ENCODE peak calls at places on chromosomes 1 and 21, in seven cellular contexts. One of them, this sample, is unnamed. For H3K4me1 and H3K9me3, the result is how much of the 10 kb centered on the place peaks cover.

GRCh38 chr1:81446006-81446669 is 354.6 kb upstream of the ADGRL2 start:
- DNase-seq in stomach: peak
- DNase-seq in tibial artery: no peak
- DNase-seq in prostate gland: peak
- DNase-seq in HCT116: no peak
- DNase-seq in suprapubic skin: no peak
- DNase-seq in left ventricle myocardium inferior: peak
- DNase-seq in this sample: no peak

GRCh38 chr1:44802306-44803061 is 2.3 kb downstream of the PLK3 start:
- DNase-seq in tibial artery: peak
- DNase-seq in suprapubic skin: no peak
- DNase-seq in prostate gland: no peak
- DNase-seq in HCT116: no peak
- DNase-seq in left ventricle myocardium inferior: peak
- DNase-seq in stomach: no peak
- DNase-seq in this sample: no peak

GRCh38 chr1:37085393-37085792 is 51.1 kb upstream of the GRIK3 start:
- DNase-seq in stomach: no peak
- DNase-seq in HCT116: no peak
- DNase-seq in tibial artery: no peak
- DNase-seq in suprapubic skin: no peak
- DNase-seq in prostate gland: no peak
- DNase-seq in left ventricle myocardium inferior: no peak
- DNase-seq in this sample: no peak

GRCh38 chr1:56435434-56436337 is 143.7 kb downstream of the PLPP3 start:
- DNase-seq in left ventricle myocardium inferior: no peak
- DNase-seq in HCT116: no peak
- DNase-seq in prostate gland: no peak
- DNase-seq in suprapubic skin: no peak
- DNase-seq in stomach: no peak
- DNase-seq in tibial artery: no peak
- DNase-seq in this sample: no peak

GRCh38 chr1:890661-891060 is 33.1 kb upstream of the SAMD11 start:
- DNase-seq in prostate gland: no peak
- DNase-seq in HCT116: no peak
- DNase-seq in tibial artery: no peak
- DNase-seq in suprapubic skin: no peak
- DNase-seq in left ventricle myocardium inferior: no peak
- DNase-seq in stomach: no peak
- DNase-seq in this sample: no peak

GRCh38 chr1:2555634-2556276 is 416 bp upstream of the TNFRSF14 start:
- DNase-seq in stomach: peak
- DNase-seq in prostate gland: peak
- DNase-seq in HCT116: no peak
- DNase-seq in tibial artery: peak
- DNase-seq in suprapubic skin: peak
- DNase-seq in left ventricle myocardium inferior: peak
- DNase-seq in this sample: peak

GRCh38 chr1:159900086-159900680 is at the start of gene CFAP45:
- DNase-seq in tibial artery: peak
- DNase-seq in left ventricle myocardium inferior: peak
- DNase-seq in HCT116: peak
- DNase-seq in suprapubic skin: peak
- DNase-seq in prostate gland: peak
- DNase-seq in stomach: peak
- DNase-seq in this sample: peak

GRCh38 chr1:211326528-211327340 is at the start of gene TRAF5:
- DNase-seq in suprapubic skin: no peak
- DNase-seq in stomach: peak
- DNase-seq in tibial artery: peak
- DNase-seq in prostate gland: peak
- DNase-seq in HCT116: no peak
- DNase-seq in left ventricle myocardium inferior: peak
- DNase-seq in this sample: peak

GRCh38 chr1:83102630-83103071 is 896.3 kb downstream of the TTLL7 start:
- DNase-seq in suprapubic skin: no peak
- DNase-seq in tibial artery: no peak
- DNase-seq in stomach: no peak
- DNase-seq in prostate gland: no peak
- DNase-seq in HCT116: no peak
- DNase-seq in left ventricle myocardium inferior: no peak
- DNase-seq in this sample: no peak

GRCh38 chr1:240169188-240169587 is 77.5 kb downstream of the FMN2 start:
- DNase-seq in HCT116: no peak
- DNase-seq in stomach: no peak
- DNase-seq in prostate gland: no peak
- DNase-seq in left ventricle myocardium inferior: no peak
- DNase-seq in tibial artery: no peak
- DNase-seq in suprapubic skin: no peak
- DNase-seq in this sample: no peak

GRCh38 chr1:174953657-174954435 is 45.9 kb upstream of the CACYBP start:
- DNase-seq in tibial artery: no peak
- DNase-seq in suprapubic skin: no peak
- DNase-seq in stomach: no peak
- DNase-seq in prostate gland: no peak
- DNase-seq in HCT116: no peak
- DNase-seq in left ventricle myocardium inferior: no peak
- DNase-seq in this sample: no peak

GRCh38 chr1:14778882-14779594 is 180.6 kb downstream of the KAZN start:
- DNase-seq in suprapubic skin: no peak
- DNase-seq in left ventricle myocardium inferior: no peak
- DNase-seq in prostate gland: no peak
- DNase-seq in tibial artery: no peak
- DNase-seq in HCT116: peak
- DNase-seq in stomach: peak
- DNase-seq in this sample: peak

GRCh38 chr1:179177182-179177581 is 52.3 kb downstream of the ABL2 start:
- DNase-seq in prostate gland: no peak
- DNase-seq in left ventricle myocardium inferior: no peak
- DNase-seq in tibial artery: peak
- DNase-seq in suprapubic skin: no peak
- DNase-seq in stomach: no peak
- DNase-seq in HCT116: no peak
- DNase-seq in this sample: no peak

GRCh38 chr21:33026878-33027400 is 1.2 kb downstream of the OLIG2 start:
- DNase-seq in HCT116: no peak
- DNase-seq in stomach: no peak
- DNase-seq in left ventricle myocardium inferior: no peak
- DNase-seq in suprapubic skin: no peak
- DNase-seq in prostate gland: no peak
- DNase-seq in tibial artery: no peak
- DNase-seq in this sample: no peak

GRCh38 chr21:33539612-33540011 is 2.3 kb downstream of the GART start:
- DNase-seq in tibial artery: no peak
- DNase-seq in HCT116: no peak
- DNase-seq in stomach: no peak
- DNase-seq in suprapubic skin: no peak
- DNase-seq in left ventricle myocardium inferior: no peak
- DNase-seq in prostate gland: no peak
- DNase-seq in this sample: no peak

GRCh38 chr21:20996421-20997307 is 1.5 kb upstream of the NCAM2 start:
- DNase-seq in suprapubic skin: no peak
- DNase-seq in left ventricle myocardium inferior: no peak
- DNase-seq in prostate gland: no peak
- DNase-seq in HCT116: no peak
- DNase-seq in tibial artery: no peak
- DNase-seq in stomach: no peak
- DNase-seq in this sample: no peak

GRCh38 chr1:182301467-182302198 is 90.0 kb downstream of the GLUL start:
- DNase-seq in prostate gland: peak
- DNase-seq in stomach: peak
- DNase-seq in suprapubic skin: no peak
- DNase-seq in tibial artery: no peak
- DNase-seq in HCT116: peak
- DNase-seq in left ventricle myocardium inferior: peak
- DNase-seq in this sample: no peak

GRCh38 chr1:224052767-224053166 is 61.1 kb upstream of the FBXO28 start:
- DNase-seq in suprapubic skin: no peak
- DNase-seq in left ventricle myocardium inferior: no peak
- DNase-seq in stomach: no peak
- DNase-seq in HCT116: no peak
- DNase-seq in tibial artery: no peak
- DNase-seq in prostate gland: no peak
- DNase-seq in this sample: no peak

GRCh38 chr1:226350504-226350865 is 41.5 kb upstream of the LIN9 start:
- DNase-seq in HCT116: no peak
- DNase-seq in left ventricle myocardium inferior: no peak
- DNase-seq in tibial artery: no peak
- DNase-seq in suprapubic skin: no peak
- DNase-seq in stomach: peak
- DNase-seq in prostate gland: no peak
- DNase-seq in this sample: no peak

GRCh38 chr1:226349801-226350503 is 41.0 kb upstream of the LIN9 start:
- DNase-seq in HCT116: no peak
- DNase-seq in left ventricle myocardium inferior: no peak
- DNase-seq in suprapubic skin: no peak
- DNase-seq in tibial artery: no peak
- DNase-seq in stomach: peak
- DNase-seq in prostate gland: no peak
- DNase-seq in this sample: no peak

GRCh38 chr1:226349081-226349480 is 40.1 kb upstream of the LIN9 start:
- DNase-seq in suprapubic skin: no peak
- DNase-seq in stomach: no peak
- DNase-seq in HCT116: no peak
- DNase-seq in left ventricle myocardium inferior: no peak
- DNase-seq in tibial artery: no peak
- DNase-seq in prostate gland: no peak
- DNase-seq in this sample: no peak

GRCh38 chr1:226353698-226354525 is 44.9 kb upstream of the LIN9 start:
- DNase-seq in stomach: no peak
- DNase-seq in suprapubic skin: no peak
- DNase-seq in HCT116: no peak
- DNase-seq in tibial artery: no peak
- DNase-seq in left ventricle myocardium inferior: no peak
- DNase-seq in prostate gland: no peak
- DNase-seq in this sample: no peak

GRCh38 chr1:226351709-226352108 is 42.7 kb upstream of the LIN9 start:
- DNase-seq in left ventricle myocardium inferior: no peak
- DNase-seq in HCT116: no peak
- DNase-seq in tibial artery: no peak
- DNase-seq in suprapubic skin: no peak
- DNase-seq in prostate gland: no peak
- DNase-seq in stomach: no peak
- DNase-seq in this sample: no peak
- H3K4me1 ChIP-seq in left ventricle myocardium inferior: under half
- H3K4me1 ChIP-seq in HCT116: under half
- H3K4me1 ChIP-seq in tibial artery: under half
- H3K4me1 ChIP-seq in suprapubic skin: under half
- H3K4me1 ChIP-seq in prostate gland: under half
- H3K4me1 ChIP-seq in stomach: under half
- H3K4me1 ChIP-seq in this sample: under half

GRCh38 chr1:9235560-9235959 is 986 bp downstream of the H6PD start:
- DNase-seq in stomach: no peak
- DNase-seq in left ventricle myocardium inferior: no peak
- DNase-seq in tibial artery: no peak
- DNase-seq in suprapubic skin: no peak
- DNase-seq in HCT116: no peak
- DNase-seq in prostate gland: no peak
- DNase-seq in this sample: no peak
- H3K27ac ChIP-seq in stomach: peak
- H3K27ac ChIP-seq in left ventricle myocardium inferior: peak
- H3K27ac ChIP-seq in tibial artery: peak
- H3K27ac ChIP-seq in suprapubic skin: peak
- H3K27ac ChIP-seq in HCT116: peak
- H3K27ac ChIP-seq in prostate gland: peak
- H3K27ac ChIP-seq in this sample: peak

DNA sequence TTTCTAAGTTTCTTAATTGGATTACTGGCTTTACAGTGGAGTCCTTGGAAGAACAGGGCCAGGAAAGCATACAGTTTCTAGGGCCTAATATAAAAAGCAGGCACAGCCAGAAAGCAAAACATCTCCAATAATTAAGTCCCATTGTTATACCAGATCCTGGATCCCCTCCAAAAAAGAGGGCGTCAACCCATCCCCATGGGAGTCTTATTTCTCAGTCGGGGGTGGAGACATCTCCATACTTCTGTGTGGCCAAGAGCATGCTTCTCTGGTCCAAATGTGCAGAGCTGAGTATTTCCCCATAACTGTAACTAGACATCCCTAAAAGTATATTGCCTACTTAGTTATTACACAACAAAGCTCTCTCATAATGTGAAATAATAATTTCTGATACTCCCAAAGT is 104.2 kb upstream of the SOX13 start:
- DNase-seq in HCT116: no peak
- DNase-seq in prostate gland: no peak
- DNase-seq in suprapubic skin: no peak
- DNase-seq in left ventricle myocardium inferior: peak
- DNase-seq in tibial artery: no peak
- DNase-seq in stomach: no peak
- DNase-seq in this sample: no peak
- H3K9me3 ChIP-seq in HCT116: under half
- H3K9me3 ChIP-seq in prostate gland: under half
- H3K9me3 ChIP-seq in suprapubic skin: under half
- H3K9me3 ChIP-seq in left ventricle myocardium inferior: under half
- H3K9me3 ChIP-seq in tibial artery: under half
- H3K9me3 ChIP-seq in stomach: under half
- H3K9me3 ChIP-seq in this sample: under half

GRCh38 chr1:205450448-205450847 is 5.4 kb downstream of the BLACAT1 start:
- DNase-seq in stomach: no peak
- DNase-seq in suprapubic skin: no peak
- DNase-seq in HCT116: peak
- DNase-seq in tibial artery: no peak
- DNase-seq in left ventricle myocardium inferior: no peak
- DNase-seq in prostate gland: no peak
- DNase-seq in this sample: no peak

GRCh38 chr1:205447457-205448415 is 8.1 kb downstream of the BLACAT1 start:
- DNase-seq in HCT116: no peak
- DNase-seq in left ventricle myocardium inferior: no peak
- DNase-seq in suprapubic skin: no peak
- DNase-seq in stomach: no peak
- DNase-seq in tibial artery: peak
- DNase-seq in prostate gland: no peak
- DNase-seq in this sample: no peak

GRCh38 chr1:205448540-205449253 is 7.1 kb downstream of the BLACAT1 start:
- DNase-seq in suprapubic skin: no peak
- DNase-seq in prostate gland: no peak
- DNase-seq in HCT116: no peak
- DNase-seq in left ventricle myocardium inferior: no peak
- DNase-seq in stomach: no peak
- DNase-seq in tibial artery: no peak
- DNase-seq in this sample: no peak

GRCh38 chr1:205449750-205450443 is 5.9 kb downstream of the BLACAT1 start:
- DNase-seq in left ventricle myocardium inferior: no peak
- DNase-seq in suprapubic skin: no peak
- DNase-seq in HCT116: peak
- DNase-seq in prostate gland: peak
- DNase-seq in tibial artery: no peak
- DNase-seq in stomach: peak
- DNase-seq in this sample: no peak

DNA sequence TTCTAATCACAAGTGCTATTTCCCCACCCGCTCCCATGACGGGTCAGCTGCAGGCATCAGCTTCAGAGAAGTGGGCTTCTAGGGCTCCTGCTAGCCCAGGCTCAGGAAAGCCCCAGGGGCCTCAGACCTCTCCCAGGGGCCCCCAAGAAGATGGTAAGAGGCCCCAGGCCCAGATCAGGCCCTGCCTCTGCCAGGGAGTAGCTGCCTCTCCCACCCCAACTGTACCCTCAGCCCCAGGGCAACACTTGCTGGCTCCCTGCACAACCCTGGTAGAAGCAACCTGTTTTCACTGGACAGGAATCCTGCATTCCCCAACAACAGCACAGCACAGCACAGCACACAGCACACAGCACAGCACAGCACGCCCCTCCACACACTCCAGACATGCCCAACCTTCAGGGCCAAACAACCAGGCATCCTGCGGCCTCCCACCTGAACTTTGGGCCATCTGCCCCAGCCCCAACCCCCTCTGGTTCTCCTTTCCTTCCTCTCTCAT is 6.5 kb downstream of the BLACAT1 start:
- DNase-seq in left ventricle myocardium inferior: no peak
- DNase-seq in stomach: no peak
- DNase-seq in suprapubic skin: no peak
- DNase-seq in HCT116: no peak
- DNase-seq in prostate gland: no peak
- DNase-seq in tibial artery: no peak
- DNase-seq in this sample: no peak
- H3K4me1 ChIP-seq in left ventricle myocardium inferior: under half
- H3K4me1 ChIP-seq in stomach: under half
- H3K4me1 ChIP-seq in suprapubic skin: under half
- H3K4me1 ChIP-seq in HCT116: half or more
- H3K4me1 ChIP-seq in prostate gland: under half
- H3K4me1 ChIP-seq in tibial artery: under half
- H3K4me1 ChIP-seq in this sample: under half